ENCODE peak calls at places on chromosomes 2 and 18, in ten cellular contexts. L is amygdala, R is ELF-1, V is skeletal muscle cell, K is uterus, O is cardiac fibroblast, P is HS-27A, H is fibroblast of pulmonary artery, M is NCI-H748 treated with DMSO at 0.1 percent for 48 hours, W is progenitor cell of endocrine pancreas. Z is an unnamed sample.

GRCh38 chr18:45441110-45441842 is 174.0 kb upstream of the SLC14A2 start:
- DNase-seq in L (no peak), R (no peak), V (no peak), K (no peak), O (peak), P (peak), H (peak), M (peak), W (no peak), Z (no peak)

GRCh38 chr2:111046670-111047069 is 74.0 kb upstream of the BCL2L11 start:
- DNase-seq in L (no peak), R (no peak), V (no peak), K (no peak), O (no peak), P (no peak), H (no peak), M (no peak), W (no peak), Z (no peak)

GRCh38 chr18:50695431-50696176 is 124.2 kb downstream of the MRO start:
- DNase-seq in L (no peak), R (no peak), V (no peak), K (no peak), O (no peak), P (no peak), H (no peak), M (no peak), W (no peak), Z (no peak)

GRCh38 chr2:54610700-54611099 is 112.8 kb upstream of the EML6 start:
- DNase-seq in L (no peak), R (no peak), V (no peak), K (no peak), O (no peak), P (no peak), H (no peak), M (no peak), W (no peak), Z (no peak)

GRCh38 chr2:223166215-223166493 is 114.2 kb downstream of the KCNE4 start:
- DNase-seq in L (no peak), R (no peak), V (no peak), K (no peak), O (no peak), P (no peak), H (no peak), M (no peak), W (no peak), Z (no peak)

GRCh38 chr2:19775838-19776237 is 125.9 kb downstream of the TTC32 start:
- DNase-seq in L (no peak), R (no peak), V (peak), K (no peak), O (peak), P (no peak), H (peak), M (no peak), W (no peak), Z (no peak)

GRCh38 chr2:130365963-130366362 is 10.1 kb downstream of the PTPN18 start:
- DNase-seq in L (no peak), R (no peak), V (no peak), K (no peak), O (no peak), P (no peak), H (no peak), M (no peak), W (no peak), Z (no peak)

GRCh38 chr2:26816893-26817292 is 31.0 kb downstream of the CENPA start:
- DNase-seq in L (no peak), R (peak), V (no peak), K (no peak), O (no peak), P (no peak), H (no peak), M (no peak), W (no peak), Z (no peak)

GRCh38 chr2:30927561-30928075 is 120.4 kb upstream of the CAPN13 start:
- DNase-seq in L (no peak), R (no peak), V (no peak), K (no peak), O (no peak), P (no peak), H (no peak), M (no peak), W (no peak), Z (no peak)

GRCh38 chr2:139526781-139527180 is 746.6 kb upstream of the NXPH2 start:
- DNase-seq in L (no peak), R (no peak), V (no peak), K (no peak), O (no peak), P (no peak), H (no peak), M (no peak), W (no peak), Z (no peak)

GRCh38 chr2:11292464-11293255 is 51.8 kb downstream of the ROCK2 start:
- DNase-seq in L (no peak), R (peak), V (no peak), K (no peak), O (peak), P (no peak), H (peak), M (no peak), W (no peak), Z (no peak)

GRCh38 chr2:7567646-7568045 is 650.4 kb downstream of the RNF144A start:
- DNase-seq in L (no peak), R (no peak), V (no peak), K (no peak), O (no peak), P (no peak), H (no peak), M (no peak), W (no peak), Z (no peak)

GRCh38 chr2:218924757-218925156 is 34.7 kb upstream of the CDK5R2 start:
- DNase-seq in L (no peak), R (no peak), V (no peak), K (no peak), O (no peak), P (no peak), H (no peak), M (no peak), W (no peak), Z (no peak)

GRCh38 chr2:142892715-142893114 is 15.3 kb downstream of the KYNU start:
- DNase-seq in L (no peak), R (no peak), V (no peak), K (no peak), O (no peak), P (no peak), H (no peak), M (no peak), W (no peak), Z (no peak)